ENCODE peak calls at places on chromosomes 3 and 15, in nine cellular contexts. Q is RWPE1, G is left ventricle myocardium inferior, Z is fibroblast of lung, F is NB4, L is colonic mucosa, P is uterus, T is AG10803, O is mesothelial cell of epicardium. A is an unnamed sample.

GRCh38 chr15:29107971-29108645 is 161.5 kb downstream of the NSMCE3 start:
- DNase-seq in Q (no peak), G (no peak), Z (no peak), F (no peak), L (no peak), P (no peak), T (no peak), O (no peak), A (no peak)

GRCh38 chr15:58498821-58499580 is 67.2 kb downstream of the LIPC start:
- DNase-seq in Q (peak; percentile 38), G (no peak), Z (peak; percentile 67), F (no peak), L (no peak), P (no peak), T (peak; percentile 97), O (no peak), A (no peak)

GRCh38 chr15:48868549-48868948 is 9.4 kb upstream of the EID1 start:
- DNase-seq in Q (peak; percentile 90), G (no peak), Z (peak; percentile 88), F (peak; percentile 48), L (no peak), P (no peak), T (peak; percentile 64), O (no peak), A (no peak)

GRCh38 chr3:49539659-49540560 is 14.4 kb upstream of the BSN start:
- DNase-seq in Q (peak; percentile 79), G (peak; percentile 93), Z (peak; percentile 88), F (peak; percentile 95), L (peak; percentile 94), P (peak; percentile 95), T (peak; percentile 92), O (peak; percentile 92), A (peak; percentile 95)

GRCh38 chr3:98512576-98512975 is 10.1 kb downstream of the CLDND1 start:
- DNase-seq in Q (peak; percentile 69), G (no peak), Z (no peak), F (no peak), L (no peak), P (no peak), T (no peak), O (no peak), A (no peak)

GRCh38 chr15:91408476-91409076 is 308.5 kb downstream of the SV2B start:
- DNase-seq in Q (no peak), G (peak; percentile 14), Z (peak; percentile 60), F (no peak), L (peak; percentile 21), P (peak; percentile 25), T (peak; percentile 4), O (no peak), A (peak; percentile 10)

GRCh38 chr3:9696480-9697220 is 7.0 kb upstream of the CPNE9 start:
- DNase-seq in Q (no peak), G (no peak), Z (no peak), F (no peak), L (no peak), P (no peak), T (no peak), O (no peak), A (no peak)

GRCh38 chr15:78007965-78008886 is 69.3 kb downstream of the TBC1D2B start:
- DNase-seq in Q (peak; percentile 81), G (peak; percentile 80), Z (peak; percentile 83), F (no peak), L (peak; percentile 67), P (peak; percentile 86), T (peak; percentile 86), O (no peak), A (no peak)

GRCh38 chr3:30604566-30604965 is 1.8 kb upstream of the TGFBR2 start:
- DNase-seq in Q (no peak), G (no peak), Z (no peak), F (peak; percentile 64), L (no peak), P (no peak), T (no peak), O (no peak), A (no peak)

GRCh38 chr3:30605005-30605404 is 1.4 kb upstream of the TGFBR2 start:
- DNase-seq in Q (no peak), G (no peak), Z (no peak), F (no peak), L (no peak), P (no peak), T (no peak), O (no peak), A (no peak)

GRCh38 chr3:30605706-30606300 is 598 bp upstream of the TGFBR2 start:
- DNase-seq in Q (no peak), G (no peak), Z (no peak), F (no peak), L (no peak), P (no peak), T (no peak), O (no peak), A (no peak)

GRCh38 chr3:30607032-30607833 is 832 bp downstream of the TGFBR2 start:
- DNase-seq in Q (peak; percentile 14), G (peak; percentile 82), Z (peak; percentile 58), F (peak; percentile 85), L (peak; percentile 84), P (peak; percentile 71), T (no peak), O (peak; percentile 21), A (peak; percentile 34)

GRCh38 chr3:30606301-30607031 is at the start of gene TGFBR2:
- DNase-seq in Q (peak; percentile 91), G (peak; percentile 96), Z (peak; percentile 99), F (peak; percentile 98), L (peak; percentile 93), P (peak; percentile 95), T (peak; percentile 99), O (peak; percentile 50), A (peak; percentile 73)
- TF ChIP-seq CTCF in Q (peak; percentile 31), G (peak; percentile 48), Z (no peak), F (no peak), L (no peak), P (peak; percentile 52), T (peak; percentile 12), O (no peak), A (peak; percentile 37)

GRCh38 chr15:40038267-40038653 is 721 bp downstream of the SRP14 start:
- DNase-seq in Q (no peak), G (no peak), Z (peak; percentile 57), F (peak; percentile 22), L (no peak), P (no peak), T (peak; percentile 24), O (no peak), A (no peak)

GRCh38 chr15:40042791-40043320 is 3.9 kb upstream of the SRP14 start:
- DNase-seq in Q (no peak), G (no peak), Z (no peak), F (no peak), L (no peak), P (no peak), T (no peak), O (no peak), A (no peak)

GRCh38 chr15:40040293-40040635 is 1.3 kb upstream of the SRP14 start:
- DNase-seq in Q (no peak), G (no peak), Z (no peak), F (peak; percentile 20), L (no peak), P (no peak), T (no peak), O (no peak), A (no peak)

GRCh38 chr15:40040770-40041169 is 1.8 kb upstream of the SRP14 start:
- DNase-seq in Q (no peak), G (no peak), Z (no peak), F (no peak), L (no peak), P (no peak), T (no peak), O (no peak), A (no peak)

DNA sequence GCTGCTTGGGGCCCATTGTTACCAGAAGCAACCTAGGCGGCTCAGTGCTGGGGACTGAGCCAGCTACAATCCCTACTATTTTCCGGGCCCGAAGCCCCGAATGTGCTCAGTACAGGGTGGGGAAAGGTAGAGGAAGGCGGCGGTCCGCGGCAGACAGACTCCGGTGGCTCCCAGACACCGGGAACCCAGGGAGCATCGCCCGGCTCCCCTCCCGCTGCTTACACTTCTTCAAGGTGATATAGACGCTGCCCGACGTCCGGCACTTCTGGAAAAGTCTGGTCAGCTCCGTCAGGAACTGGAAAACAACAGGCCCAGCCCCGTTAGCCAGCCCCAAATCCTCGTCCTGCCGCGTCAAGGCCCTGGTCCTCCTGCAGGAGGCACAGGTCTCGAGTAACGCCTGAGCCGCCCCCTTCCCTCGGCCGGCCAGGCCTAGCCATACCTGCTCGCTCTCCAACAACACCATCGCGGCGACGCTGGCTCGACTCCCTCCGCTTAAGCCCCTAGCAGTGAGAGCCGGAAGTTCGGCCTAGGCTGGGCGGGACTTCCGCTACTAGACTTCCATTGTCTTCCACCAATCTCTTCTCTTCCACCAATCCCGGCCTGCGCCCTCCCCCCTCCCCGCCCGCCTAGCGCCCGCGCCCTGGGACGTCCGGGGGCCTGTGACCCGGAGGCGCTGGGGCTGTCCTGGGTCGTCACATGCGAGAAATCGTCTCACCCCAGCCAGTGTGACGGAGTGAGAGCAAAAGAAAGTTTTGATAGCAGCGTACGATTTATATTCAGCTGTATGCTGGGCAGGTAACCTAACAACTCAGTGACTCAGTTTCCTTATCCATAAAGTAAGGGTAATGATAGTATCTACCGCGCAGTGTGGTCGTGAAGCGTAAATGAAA is at the start of gene SRP14:
- DNase-seq in Q (peak; percentile 95), G (peak; percentile 97), Z (peak; percentile 93), F (peak; percentile 95), L (peak; percentile 96), P (peak; percentile 94), T (peak; percentile 91), O (peak; percentile 74), A (peak; percentile 87)
- TF ChIP-seq CTCF in Q (no peak), G (peak; percentile 43), Z (no peak), F (no peak), L (no peak), P (peak; percentile 59), T (no peak), O (peak; percentile 44), A (no peak)

GRCh38 chr15:40807028-40807887 is at the start of the genes DNAJC17 and ZFYVE19:
- DNase-seq in Q (peak; percentile 94), G (peak; percentile 97), Z (peak; percentile 97), F (peak; percentile 99), L (peak; percentile 98), P (peak; percentile 95), T (peak; percentile 97), O (peak; percentile 85), A (peak; percentile 86)

GRCh38 chr15:40803076-40803475 is 3.8 kb upstream of the ZFYVE19 start:
- DNase-seq in Q (no peak), G (no peak), Z (no peak), F (no peak), L (no peak), P (no peak), T (no peak), O (no peak), A (no peak)

GRCh38 chr15:40807888-40808194 is 568 bp upstream of the DNAJC17 start:
- DNase-seq in Q (no peak), G (no peak), Z (no peak), F (no peak), L (no peak), P (no peak), T (no peak), O (no peak), A (no peak)

GRCh38 chr15:40806672-40807027 is 239 bp upstream of the ZFYVE19 start:
- DNase-seq in Q (no peak), G (no peak), Z (no peak), F (no peak), L (no peak), P (no peak), T (no peak), O (no peak), A (no peak)

DNA sequence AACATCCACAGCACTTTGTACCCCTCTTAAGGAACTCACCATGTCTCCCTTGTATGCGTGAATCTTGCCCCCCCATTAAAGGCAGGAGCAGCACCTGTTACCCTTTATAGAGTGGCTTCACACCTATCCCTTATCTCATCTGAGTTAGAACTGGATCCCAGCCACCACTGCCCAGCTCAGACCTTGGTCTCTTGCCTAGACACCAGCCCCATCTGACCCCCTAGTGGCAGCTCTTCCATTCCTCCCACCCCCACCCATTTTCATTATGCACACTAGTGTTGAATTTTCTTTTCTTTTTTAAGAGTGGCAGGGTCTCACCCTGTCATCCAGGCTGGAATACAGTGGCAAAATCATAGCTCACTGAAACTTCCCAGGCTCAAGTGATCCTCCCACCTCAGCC is 3.2 kb upstream of the ZFYVE19 start:
- DNase-seq in Q (no peak), G (no peak), Z (no peak), F (no peak), L (no peak), P (no peak), T (no peak), O (no peak), A (no peak)
- TF ChIP-seq CTCF in Q (no peak), G (no peak), Z (no peak), F (no peak), L (no peak), P (no peak), T (peak; percentile 3), O (no peak), A (no peak)

DNA sequence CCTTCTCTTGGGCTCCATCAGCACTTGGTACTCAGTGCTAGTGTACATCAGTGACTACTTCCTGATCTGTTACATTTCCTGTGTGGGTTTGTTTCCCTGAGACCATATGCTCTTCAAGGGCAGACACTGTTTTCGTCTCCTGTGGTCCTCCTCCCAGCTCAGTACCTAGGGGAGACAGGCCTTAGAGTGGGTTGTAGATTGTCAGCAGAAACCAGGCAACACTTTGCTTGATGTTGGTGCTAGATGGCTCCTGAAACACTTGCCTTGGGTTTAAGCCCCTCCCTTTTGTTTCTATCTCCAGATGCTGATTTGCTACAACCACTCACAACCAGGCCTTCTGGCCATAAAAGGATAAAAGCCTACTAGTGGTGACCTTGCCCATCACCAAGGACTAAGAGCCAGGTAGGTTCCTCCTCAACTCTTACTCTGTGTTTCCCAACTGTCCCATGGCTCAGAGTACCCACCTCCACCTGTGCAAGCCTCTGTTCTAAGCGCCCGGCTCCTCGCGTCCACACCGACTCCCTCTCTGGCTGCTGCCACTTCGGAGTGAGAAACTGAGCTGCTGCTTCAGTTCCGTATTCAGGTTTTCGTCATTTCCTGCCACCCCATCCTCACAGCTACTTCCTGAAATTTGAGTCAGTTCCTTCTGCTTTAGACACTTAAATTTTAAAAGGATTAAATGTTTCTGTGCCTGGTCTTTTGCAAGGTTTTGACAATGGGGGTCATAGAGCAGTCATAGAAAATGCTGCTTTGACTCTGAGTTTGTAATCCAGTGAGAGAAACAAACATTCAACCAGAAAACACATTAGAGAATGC is at the start of gene HCLS1:
- DNase-seq in Q (no peak), G (peak; percentile 34), Z (no peak), F (peak; percentile 89), L (peak; percentile 46), P (no peak), T (no peak), O (no peak), A (no peak)
- TF ChIP-seq CTCF in Q (no peak), G (no peak), Z (no peak), F (no peak), L (no peak), P (no peak), T (no peak), O (no peak), A (no peak)